ENCODE peak calls at places on chromosomes 5 and 9, in six cellular contexts. One of them, this sample, is unnamed.
A peak's percentile ranks its signal among the peaks of the same experiment; 100 is the strongest.

GRCh38 chr5:153523831-153524230 is 33.4 kb downstream of the GRIA1 start:
- DNase-seq in neural progenitor cell: no peak
- DNase-seq in adrenal gland: peak; percentile 33
- DNase-seq in prostate gland: no peak
- DNase-seq in mammary epithelial cell: no peak
- DNase-seq in transverse colon: no peak
- DNase-seq in this sample: no peak

GRCh38 chr9:115006660-115007059 is 76.3 kb upstream of the TNFSF8 start:
- DNase-seq in neural progenitor cell: no peak
- DNase-seq in adrenal gland: no peak
- DNase-seq in prostate gland: no peak
- DNase-seq in mammary epithelial cell: peak; percentile 87
- DNase-seq in transverse colon: no peak
- DNase-seq in this sample: peak; percentile 73

GRCh38 chr5:121350493-121350892 is 501.2 kb upstream of the FTMT start:
- DNase-seq in neural progenitor cell: no peak
- DNase-seq in adrenal gland: no peak
- DNase-seq in prostate gland: no peak
- DNase-seq in mammary epithelial cell: peak; percentile 11
- DNase-seq in transverse colon: no peak
- DNase-seq in this sample: peak; percentile 4

GRCh38 chr9:112110094-112110772 is 64.9 kb downstream of the SUSD1 start:
- DNase-seq in neural progenitor cell: no peak
- DNase-seq in adrenal gland: no peak
- DNase-seq in prostate gland: no peak
- DNase-seq in mammary epithelial cell: peak; percentile 79
- DNase-seq in transverse colon: no peak
- DNase-seq in this sample: no peak

GRCh38 chr9:14212697-14213420 is 101.1 kb downstream of the NFIB start:
- DNase-seq in neural progenitor cell: no peak
- DNase-seq in adrenal gland: no peak
- DNase-seq in prostate gland: no peak
- DNase-seq in mammary epithelial cell: no peak
- DNase-seq in transverse colon: no peak
- DNase-seq in this sample: no peak

GRCh38 chr5:124697912-124698690 is 48.3 kb downstream of the ZNF608 start:
- DNase-seq in neural progenitor cell: peak; percentile 39
- DNase-seq in adrenal gland: no peak
- DNase-seq in prostate gland: peak; percentile 22
- DNase-seq in mammary epithelial cell: no peak
- DNase-seq in transverse colon: no peak
- DNase-seq in this sample: no peak

GRCh38 chr9:124622882-124623281 is 115.7 kb upstream of the NR5A1 start:
- DNase-seq in neural progenitor cell: no peak
- DNase-seq in adrenal gland: no peak
- DNase-seq in prostate gland: no peak
- DNase-seq in mammary epithelial cell: no peak
- DNase-seq in transverse colon: no peak
- DNase-seq in this sample: no peak

GRCh38 chr5:152514827-152515397 is 109.8 kb upstream of the NMUR2 start:
- DNase-seq in neural progenitor cell: peak; percentile 67
- DNase-seq in adrenal gland: no peak
- DNase-seq in prostate gland: no peak
- DNase-seq in mammary epithelial cell: peak; percentile 5
- DNase-seq in transverse colon: no peak
- DNase-seq in this sample: no peak

GRCh38 chr9:132412089-132412488 is 2.1 kb downstream of the CFAP77 start:
- DNase-seq in neural progenitor cell: peak; percentile 79
- DNase-seq in adrenal gland: no peak
- DNase-seq in prostate gland: no peak
- DNase-seq in mammary epithelial cell: peak; percentile 9
- DNase-seq in transverse colon: no peak
- DNase-seq in this sample: no peak

GRCh38 chr5:141848771-141849370 is 29.3 kb downstream of the PCDH1 start:
- DNase-seq in neural progenitor cell: no peak
- DNase-seq in adrenal gland: no peak
- DNase-seq in prostate gland: peak; percentile 60
- DNase-seq in mammary epithelial cell: peak; percentile 98
- DNase-seq in transverse colon: peak; percentile 79
- DNase-seq in this sample: no peak

GRCh38 chr5:12876541-12877298 is 972.5 kb upstream of the CTNND2 start:
- DNase-seq in neural progenitor cell: no peak
- DNase-seq in adrenal gland: no peak
- DNase-seq in prostate gland: no peak
- DNase-seq in mammary epithelial cell: no peak
- DNase-seq in transverse colon: no peak
- DNase-seq in this sample: no peak

GRCh38 chr9:93231121-93231694 is 47.3 kb downstream of the WNK2 start:
- DNase-seq in neural progenitor cell: no peak
- DNase-seq in adrenal gland: no peak
- DNase-seq in prostate gland: peak; percentile 25
- DNase-seq in mammary epithelial cell: peak; percentile 32
- DNase-seq in transverse colon: peak; percentile 76
- DNase-seq in this sample: no peak

GRCh38 chr5:107705390-107706014 is 34.8 kb upstream of the EFNA5 start:
- DNase-seq in neural progenitor cell: no peak
- DNase-seq in adrenal gland: no peak
- DNase-seq in prostate gland: no peak
- DNase-seq in mammary epithelial cell: peak; percentile 69
- DNase-seq in transverse colon: no peak
- DNase-seq in this sample: peak; percentile 18

GRCh38 chr9:95014917-95015316 is 288.4 kb downstream of the AOPEP start:
- DNase-seq in neural progenitor cell: no peak
- DNase-seq in adrenal gland: no peak
- DNase-seq in prostate gland: no peak
- DNase-seq in mammary epithelial cell: no peak
- DNase-seq in transverse colon: no peak
- DNase-seq in this sample: no peak

GRCh38 chr9:133990366-133991210 is 1.5 kb downstream of the VAV2 start:
- DNase-seq in neural progenitor cell: peak; percentile 84
- DNase-seq in adrenal gland: peak; percentile 73
- DNase-seq in prostate gland: no peak
- DNase-seq in mammary epithelial cell: peak; percentile 68
- DNase-seq in transverse colon: peak; percentile 65
- DNase-seq in this sample: peak; percentile 31

GRCh38 chr9:84411647-84412267 is 71.2 kb upstream of the SLC28A3 start:
- DNase-seq in neural progenitor cell: no peak
- DNase-seq in adrenal gland: no peak
- DNase-seq in prostate gland: peak; percentile 19
- DNase-seq in mammary epithelial cell: no peak
- DNase-seq in transverse colon: no peak
- DNase-seq in this sample: no peak

GRCh38 chr5:161960314-161960713 is 107.3 kb upstream of the GABRG2 start:
- DNase-seq in neural progenitor cell: no peak
- DNase-seq in adrenal gland: no peak
- DNase-seq in prostate gland: no peak
- DNase-seq in mammary epithelial cell: no peak
- DNase-seq in transverse colon: no peak
- DNase-seq in this sample: no peak
- TF ChIP-seq CTCF in neural progenitor cell: no peak
- TF ChIP-seq CTCF in adrenal gland: no peak
- TF ChIP-seq CTCF in prostate gland: no peak
- TF ChIP-seq CTCF in mammary epithelial cell: no peak
- TF ChIP-seq CTCF in transverse colon: no peak
- TF ChIP-seq CTCF in this sample: no peak

GRCh38 chr9:128910906-128911305 is 9.9 kb upstream of the PHYHD1 start:
- DNase-seq in neural progenitor cell: no peak
- DNase-seq in adrenal gland: no peak
- DNase-seq in prostate gland: no peak
- DNase-seq in mammary epithelial cell: no peak
- DNase-seq in transverse colon: no peak
- DNase-seq in this sample: no peak
- H3K36me3 ChIP-seq in neural progenitor cell: no peaks in the 10 kb centered on the region
- H3K36me3 ChIP-seq in adrenal gland: no peaks in the 10 kb centered on the region
- H3K36me3 ChIP-seq in prostate gland: peaks cover 20% of the 10 kb centered on the region
- H3K36me3 ChIP-seq in mammary epithelial cell: peaks cover 38% of the 10 kb centered on the region
- H3K36me3 ChIP-seq in transverse colon: no peaks in the 10 kb centered on the region
- H3K36me3 ChIP-seq in this sample: peaks cover 27% of the 10 kb centered on the region

GRCh38 chr5:175382171-175382570 is 61.8 kb downstream of the DRD1 start:
- DNase-seq in neural progenitor cell: no peak
- DNase-seq in adrenal gland: no peak
- DNase-seq in prostate gland: no peak
- DNase-seq in mammary epithelial cell: no peak
- DNase-seq in transverse colon: no peak
- DNase-seq in this sample: no peak
- H3K4me3 ChIP-seq in neural progenitor cell: no peak overlapping the region
- H3K4me3 ChIP-seq in adrenal gland: no peak overlapping the region
- H3K4me3 ChIP-seq in prostate gland: no peak overlapping the region
- H3K4me3 ChIP-seq in mammary epithelial cell: no peak overlapping the region
- H3K4me3 ChIP-seq in transverse colon: no peak overlapping the region
- H3K4me3 ChIP-seq in this sample: no peak overlapping the region

DNA sequence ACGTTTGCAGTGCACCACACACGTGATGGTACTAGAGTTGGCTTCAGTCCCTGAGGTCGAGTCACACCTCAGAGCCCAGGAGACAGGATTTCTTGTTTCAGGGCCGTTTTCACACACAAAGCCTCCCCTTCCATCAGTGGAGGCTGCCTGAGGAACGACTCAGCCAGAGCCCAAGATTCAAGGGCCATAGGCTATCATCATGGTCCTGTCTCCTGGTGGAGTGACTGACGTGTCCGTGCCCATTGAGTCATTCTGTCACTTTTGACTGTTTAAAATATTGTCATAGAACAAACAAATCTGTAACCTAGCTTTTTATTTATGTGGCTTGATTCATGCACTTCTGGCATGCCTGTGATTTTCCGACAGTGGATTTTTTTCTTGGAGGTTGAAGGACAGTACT is 28.3 kb downstream of the CAMK2A start:
- DNase-seq in neural progenitor cell: no peak
- DNase-seq in adrenal gland: no peak
- DNase-seq in prostate gland: no peak
- DNase-seq in mammary epithelial cell: no peak
- DNase-seq in transverse colon: no peak
- DNase-seq in this sample: no peak
- TF ChIP-seq CTCF in neural progenitor cell: no peak
- TF ChIP-seq CTCF in adrenal gland: no peak
- TF ChIP-seq CTCF in prostate gland: no peak
- TF ChIP-seq CTCF in mammary epithelial cell: no peak
- TF ChIP-seq CTCF in transverse colon: no peak
- TF ChIP-seq CTCF in this sample: no peak

GRCh38 chr9:136457326-136457725 is 17.7 kb upstream of the INPP5E start:
- DNase-seq in neural progenitor cell: no peak
- DNase-seq in adrenal gland: no peak
- DNase-seq in prostate gland: no peak
- DNase-seq in mammary epithelial cell: no peak
- DNase-seq in transverse colon: no peak
- DNase-seq in this sample: no peak

GRCh38 chr9:136460772-136461325 is 21.2 kb upstream of the INPP5E start:
- DNase-seq in neural progenitor cell: no peak
- DNase-seq in adrenal gland: no peak
- DNase-seq in prostate gland: no peak
- DNase-seq in mammary epithelial cell: no peak
- DNase-seq in transverse colon: no peak
- DNase-seq in this sample: no peak

GRCh38 chr9:136462664-136463063 is 20.2 kb downstream of the SEC16A start:
- DNase-seq in neural progenitor cell: no peak
- DNase-seq in adrenal gland: no peak
- DNase-seq in prostate gland: no peak
- DNase-seq in mammary epithelial cell: no peak
- DNase-seq in transverse colon: no peak
- DNase-seq in this sample: no peak

GRCh38 chr9:136456257-136456656 is 16.6 kb upstream of the INPP5E start:
- DNase-seq in neural progenitor cell: no peak
- DNase-seq in adrenal gland: no peak
- DNase-seq in prostate gland: no peak
- DNase-seq in mammary epithelial cell: no peak
- DNase-seq in transverse colon: no peak
- DNase-seq in this sample: no peak

GRCh38 chr9:136459425-136459824 is 19.8 kb upstream of the INPP5E start:
- DNase-seq in neural progenitor cell: no peak
- DNase-seq in adrenal gland: no peak
- DNase-seq in prostate gland: no peak
- DNase-seq in mammary epithelial cell: no peak
- DNase-seq in transverse colon: no peak
- DNase-seq in this sample: no peak
- H3K36me3 ChIP-seq in neural progenitor cell: peaks cover 3% of the 10 kb centered on the region
- H3K36me3 ChIP-seq in adrenal gland: no peaks in the 10 kb centered on the region
- H3K36me3 ChIP-seq in prostate gland: peaks cover 49% of the 10 kb centered on the region
- H3K36me3 ChIP-seq in mammary epithelial cell: peaks cover 60% of the 10 kb centered on the region
- H3K36me3 ChIP-seq in transverse colon: no peaks in the 10 kb centered on the region
- H3K36me3 ChIP-seq in this sample: peaks cover 67% of the 10 kb centered on the region

DNA sequence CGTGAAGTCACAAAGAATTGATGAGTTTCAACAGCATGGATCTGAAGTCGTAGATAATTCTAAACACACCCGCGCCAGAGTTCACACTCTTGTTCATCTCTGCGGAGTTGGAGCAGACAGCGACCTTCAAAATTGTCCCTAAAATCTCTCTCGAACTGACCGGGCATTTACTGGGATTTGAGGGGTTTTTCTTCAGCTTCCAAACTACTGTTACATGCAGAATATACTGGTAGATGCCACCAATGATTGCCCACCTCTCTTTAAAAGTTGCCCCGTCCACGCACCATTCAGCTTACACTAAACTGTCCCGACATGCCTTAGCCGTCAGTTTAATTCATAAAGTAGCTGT is 5.2 kb upstream of the ISL1 start:
- DNase-seq in neural progenitor cell: no peak
- DNase-seq in adrenal gland: no peak
- DNase-seq in prostate gland: no peak
- DNase-seq in mammary epithelial cell: no peak
- DNase-seq in transverse colon: no peak
- DNase-seq in this sample: no peak
- H3K4me3 ChIP-seq in neural progenitor cell: peak overlapping the region; percentile 23
- H3K4me3 ChIP-seq in adrenal gland: no peak overlapping the region
- H3K4me3 ChIP-seq in prostate gland: peak overlapping the region; percentile 26
- H3K4me3 ChIP-seq in mammary epithelial cell: no peak overlapping the region
- H3K4me3 ChIP-seq in transverse colon: no peak overlapping the region
- H3K4me3 ChIP-seq in this sample: no peak overlapping the region

DNA sequence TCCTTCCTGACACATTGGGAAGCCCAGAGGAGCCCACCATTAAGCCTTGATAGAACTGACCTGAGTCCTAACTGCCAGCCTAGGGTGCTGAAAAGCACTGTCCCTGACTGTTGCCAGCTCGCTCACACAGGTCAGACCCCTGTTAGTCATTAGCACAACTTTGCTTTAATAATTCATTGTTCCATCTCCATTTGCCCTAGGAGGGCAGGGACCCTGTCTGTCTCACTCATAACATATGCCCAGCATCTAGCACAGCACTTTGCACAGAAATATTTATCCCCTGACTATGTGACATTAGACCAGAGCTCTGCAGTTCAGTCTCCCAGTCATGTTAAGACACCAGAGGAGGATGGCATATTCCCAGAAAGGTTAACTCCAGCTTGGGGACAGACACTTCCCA is 61.8 kb upstream of the STXBP1 start:
- DNase-seq in neural progenitor cell: no peak
- DNase-seq in adrenal gland: no peak
- DNase-seq in prostate gland: no peak
- DNase-seq in mammary epithelial cell: no peak
- DNase-seq in transverse colon: no peak
- DNase-seq in this sample: no peak
- TF ChIP-seq CTCF in neural progenitor cell: no peak
- TF ChIP-seq CTCF in adrenal gland: no peak
- TF ChIP-seq CTCF in prostate gland: no peak
- TF ChIP-seq CTCF in mammary epithelial cell: no peak
- TF ChIP-seq CTCF in transverse colon: no peak
- TF ChIP-seq CTCF in this sample: no peak

GRCh38 chr5:43156388-43156787 is 35.6 kb upstream of the NIM1K start:
- DNase-seq in neural progenitor cell: no peak
- DNase-seq in adrenal gland: no peak
- DNase-seq in prostate gland: no peak
- DNase-seq in mammary epithelial cell: no peak
- DNase-seq in transverse colon: no peak
- DNase-seq in this sample: no peak
- H3K36me3 ChIP-seq in neural progenitor cell: no peaks in the 10 kb centered on the region
- H3K36me3 ChIP-seq in adrenal gland: no peaks in the 10 kb centered on the region
- H3K36me3 ChIP-seq in prostate gland: no peaks in the 10 kb centered on the region
- H3K36me3 ChIP-seq in mammary epithelial cell: peaks cover 4% of the 10 kb centered on the region
- H3K36me3 ChIP-seq in transverse colon: no peaks in the 10 kb centered on the region
- H3K36me3 ChIP-seq in this sample: peaks cover 1% of the 10 kb centered on the region

This sample was measured in BJ.